ENCODE peak calls at places on chromosome 2, in ten cellular contexts. One of them, this sample, is unnamed.

GRCh38 chr2:99674031-99674430 is 184.2 kb upstream of the REV1 start:
- DNase-seq in cardiac fibroblast: no peak
- DNase-seq in astrocyte of the spinal cord: no peak
- DNase-seq in AG04449: no peak
- DNase-seq in dorsolateral prefrontal cortex: no peak
- DNase-seq in mucosa of descending colon: no peak
- DNase-seq in suprapubic skin: no peak
- DNase-seq in RWPE1: no peak
- DNase-seq in hepatocyte: no peak
- DNase-seq in GM13976: no peak
- DNase-seq in this sample: no peak

GRCh38 chr2:173354601-173355131 is at the start of gene CDCA7:
- DNase-seq in cardiac fibroblast: peak
- DNase-seq in astrocyte of the spinal cord: peak
- DNase-seq in AG04449: no peak
- DNase-seq in dorsolateral prefrontal cortex: peak
- DNase-seq in mucosa of descending colon: peak
- DNase-seq in suprapubic skin: peak
- DNase-seq in RWPE1: peak
- DNase-seq in hepatocyte: peak
- DNase-seq in GM13976: peak
- DNase-seq in this sample: peak

GRCh38 chr2:166375736-166376487 is at the start of gene SCN9A:
- DNase-seq in cardiac fibroblast: peak
- DNase-seq in astrocyte of the spinal cord: peak
- DNase-seq in AG04449: no peak
- DNase-seq in dorsolateral prefrontal cortex: peak
- DNase-seq in mucosa of descending colon: peak
- DNase-seq in suprapubic skin: peak
- DNase-seq in RWPE1: peak
- DNase-seq in hepatocyte: peak
- DNase-seq in GM13976: peak
- DNase-seq in this sample: peak

GRCh38 chr2:98702896-98703620 is 27.9 kb downstream of the MGAT4A start:
- DNase-seq in cardiac fibroblast: no peak
- DNase-seq in astrocyte of the spinal cord: no peak
- DNase-seq in AG04449: no peak
- DNase-seq in dorsolateral prefrontal cortex: no peak
- DNase-seq in mucosa of descending colon: no peak
- DNase-seq in suprapubic skin: no peak
- DNase-seq in RWPE1: no peak
- DNase-seq in hepatocyte: peak
- DNase-seq in GM13976: no peak
- DNase-seq in this sample: no peak

GRCh38 chr2:62396880-62397279 is 109.1 kb downstream of the TMEM17 start:
- DNase-seq in cardiac fibroblast: no peak
- DNase-seq in astrocyte of the spinal cord: no peak
- DNase-seq in AG04449: no peak
- DNase-seq in dorsolateral prefrontal cortex: no peak
- DNase-seq in mucosa of descending colon: no peak
- DNase-seq in suprapubic skin: no peak
- DNase-seq in RWPE1: no peak
- DNase-seq in hepatocyte: no peak
- DNase-seq in GM13976: no peak
- DNase-seq in this sample: no peak

GRCh38 chr2:149901231-149901859 is 313.8 kb upstream of the MMADHC start:
- DNase-seq in cardiac fibroblast: no peak
- DNase-seq in astrocyte of the spinal cord: no peak
- DNase-seq in AG04449: no peak
- DNase-seq in dorsolateral prefrontal cortex: no peak
- DNase-seq in mucosa of descending colon: no peak
- DNase-seq in suprapubic skin: no peak
- DNase-seq in RWPE1: no peak
- DNase-seq in hepatocyte: no peak
- DNase-seq in GM13976: no peak
- DNase-seq in this sample: no peak

GRCh38 chr2:37665038-37665437 is 6.4 kb downstream of the CDC42EP3 start:
- DNase-seq in cardiac fibroblast: no peak
- DNase-seq in astrocyte of the spinal cord: no peak
- DNase-seq in AG04449: no peak
- DNase-seq in dorsolateral prefrontal cortex: no peak
- DNase-seq in mucosa of descending colon: no peak
- DNase-seq in suprapubic skin: no peak
- DNase-seq in RWPE1: no peak
- DNase-seq in hepatocyte: no peak
- DNase-seq in GM13976: no peak
- DNase-seq in this sample: no peak

GRCh38 chr2:209619782-209620181 is 151.8 kb upstream of the UNC80 start:
- DNase-seq in cardiac fibroblast: no peak
- DNase-seq in astrocyte of the spinal cord: no peak
- DNase-seq in AG04449: no peak
- DNase-seq in dorsolateral prefrontal cortex: no peak
- DNase-seq in mucosa of descending colon: no peak
- DNase-seq in suprapubic skin: no peak
- DNase-seq in RWPE1: no peak
- DNase-seq in hepatocyte: no peak
- DNase-seq in GM13976: peak
- DNase-seq in this sample: no peak

GRCh38 chr2:30690126-30690561 is 117.1 kb downstream of the CAPN13 start:
- DNase-seq in cardiac fibroblast: no peak
- DNase-seq in astrocyte of the spinal cord: no peak
- DNase-seq in AG04449: no peak
- DNase-seq in dorsolateral prefrontal cortex: no peak
- DNase-seq in mucosa of descending colon: no peak
- DNase-seq in suprapubic skin: no peak
- DNase-seq in RWPE1: no peak
- DNase-seq in hepatocyte: no peak
- DNase-seq in GM13976: no peak
- DNase-seq in this sample: no peak

GRCh38 chr2:19911799-19912509 is 10.2 kb upstream of the TTC32 start:
- DNase-seq in cardiac fibroblast: peak
- DNase-seq in astrocyte of the spinal cord: peak
- DNase-seq in AG04449: peak
- DNase-seq in dorsolateral prefrontal cortex: no peak
- DNase-seq in mucosa of descending colon: no peak
- DNase-seq in suprapubic skin: no peak
- DNase-seq in RWPE1: peak
- DNase-seq in hepatocyte: no peak
- DNase-seq in GM13976: no peak
- DNase-seq in this sample: no peak

GRCh38 chr2:217035967-217036366 is 176.1 kb upstream of the TNP1 start:
- DNase-seq in cardiac fibroblast: peak
- DNase-seq in astrocyte of the spinal cord: peak
- DNase-seq in AG04449: no peak
- DNase-seq in dorsolateral prefrontal cortex: no peak
- DNase-seq in mucosa of descending colon: no peak
- DNase-seq in suprapubic skin: no peak
- DNase-seq in RWPE1: no peak
- DNase-seq in hepatocyte: no peak
- DNase-seq in GM13976: no peak
- DNase-seq in this sample: no peak

GRCh38 chr2:84077504-84077903 is 381.6 kb downstream of the SUCLG1 start:
- DNase-seq in cardiac fibroblast: peak
- DNase-seq in astrocyte of the spinal cord: no peak
- DNase-seq in AG04449: no peak
- DNase-seq in dorsolateral prefrontal cortex: no peak
- DNase-seq in mucosa of descending colon: no peak
- DNase-seq in suprapubic skin: no peak
- DNase-seq in RWPE1: peak
- DNase-seq in hepatocyte: peak
- DNase-seq in GM13976: no peak
- DNase-seq in this sample: no peak

GRCh38 chr2:17429130-17429529 is 89.1 kb downstream of the RAD51AP2 start:
- DNase-seq in cardiac fibroblast: peak
- DNase-seq in astrocyte of the spinal cord: peak
- DNase-seq in AG04449: no peak
- DNase-seq in dorsolateral prefrontal cortex: no peak
- DNase-seq in mucosa of descending colon: no peak
- DNase-seq in suprapubic skin: no peak
- DNase-seq in RWPE1: peak
- DNase-seq in hepatocyte: no peak
- DNase-seq in GM13976: no peak
- DNase-seq in this sample: no peak

GRCh38 chr2:160920791-160921303 is 239.4 kb upstream of the TANK start:
- DNase-seq in cardiac fibroblast: peak
- DNase-seq in astrocyte of the spinal cord: peak
- DNase-seq in AG04449: peak
- DNase-seq in dorsolateral prefrontal cortex: no peak
- DNase-seq in mucosa of descending colon: no peak
- DNase-seq in suprapubic skin: no peak
- DNase-seq in RWPE1: no peak
- DNase-seq in hepatocyte: peak
- DNase-seq in GM13976: no peak
- DNase-seq in this sample: no peak

GRCh38 chr2:241702155-241702404 is 241 bp downstream of the ING5 start:
- DNase-seq in cardiac fibroblast: peak
- DNase-seq in astrocyte of the spinal cord: peak
- DNase-seq in AG04449: no peak
- DNase-seq in dorsolateral prefrontal cortex: no peak
- DNase-seq in mucosa of descending colon: no peak
- DNase-seq in suprapubic skin: no peak
- DNase-seq in RWPE1: peak
- DNase-seq in hepatocyte: no peak
- DNase-seq in GM13976: peak
- DNase-seq in this sample: no peak

GRCh38 chr2:241703128-241703604 is 1.3 kb downstream of the ING5 start:
- DNase-seq in cardiac fibroblast: peak
- DNase-seq in astrocyte of the spinal cord: peak
- DNase-seq in AG04449: no peak
- DNase-seq in dorsolateral prefrontal cortex: no peak
- DNase-seq in mucosa of descending colon: no peak
- DNase-seq in suprapubic skin: no peak
- DNase-seq in RWPE1: no peak
- DNase-seq in hepatocyte: no peak
- DNase-seq in GM13976: no peak
- DNase-seq in this sample: no peak

GRCh38 chr2:241702405-241703127 is 727 bp downstream of the ING5 start:
- DNase-seq in cardiac fibroblast: no peak
- DNase-seq in astrocyte of the spinal cord: peak
- DNase-seq in AG04449: no peak
- DNase-seq in dorsolateral prefrontal cortex: peak
- DNase-seq in mucosa of descending colon: peak
- DNase-seq in suprapubic skin: peak
- DNase-seq in RWPE1: peak
- DNase-seq in hepatocyte: peak
- DNase-seq in GM13976: peak
- DNase-seq in this sample: peak

GRCh38 chr2:241701405-241702154 is at the start of gene ING5:
- DNase-seq in cardiac fibroblast: peak
- DNase-seq in astrocyte of the spinal cord: peak
- DNase-seq in AG04449: peak
- DNase-seq in dorsolateral prefrontal cortex: peak
- DNase-seq in mucosa of descending colon: peak
- DNase-seq in suprapubic skin: peak
- DNase-seq in RWPE1: peak
- DNase-seq in hepatocyte: peak
- DNase-seq in GM13976: peak
- DNase-seq in this sample: peak

GRCh38 chr2:241701155-241701404 is 759 bp upstream of the ING5 start:
- DNase-seq in cardiac fibroblast: no peak
- DNase-seq in astrocyte of the spinal cord: no peak
- DNase-seq in AG04449: peak
- DNase-seq in dorsolateral prefrontal cortex: no peak
- DNase-seq in mucosa of descending colon: no peak
- DNase-seq in suprapubic skin: no peak
- DNase-seq in RWPE1: no peak
- DNase-seq in hepatocyte: no peak
- DNase-seq in GM13976: no peak
- DNase-seq in this sample: no peak
- TF ChIP-seq CTCF in cardiac fibroblast: peak
- TF ChIP-seq CTCF in astrocyte of the spinal cord: peak
- TF ChIP-seq CTCF in AG04449: peak
- TF ChIP-seq CTCF in dorsolateral prefrontal cortex: peak
- TF ChIP-seq CTCF in mucosa of descending colon: no peak
- TF ChIP-seq CTCF in suprapubic skin: peak
- TF ChIP-seq CTCF in RWPE1: peak
- TF ChIP-seq CTCF in hepatocyte: peak
- TF ChIP-seq CTCF in GM13976: peak
- TF ChIP-seq CTCF in this sample: peak

DNA sequence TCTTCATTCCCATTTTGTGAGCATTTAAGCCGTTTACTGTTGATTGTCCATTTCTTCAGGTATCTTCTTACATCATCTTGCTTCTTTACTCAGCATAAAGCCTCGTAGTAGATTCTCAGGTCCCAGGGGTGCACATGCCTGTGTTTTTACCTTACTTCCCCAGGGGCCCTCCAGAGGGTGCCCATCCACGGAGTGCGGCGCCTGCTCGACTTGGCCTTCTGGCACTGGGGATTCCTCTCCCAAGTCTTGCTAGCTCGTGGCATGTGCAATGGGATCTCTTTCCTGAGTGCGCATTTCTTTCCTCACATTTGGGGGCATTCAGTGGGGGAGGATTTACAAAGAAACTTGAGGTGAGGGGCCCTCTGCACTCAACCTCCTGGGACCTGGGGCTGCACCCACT is 148.1 kb downstream of the AGAP1 start:
- DNase-seq in cardiac fibroblast: no peak
- DNase-seq in astrocyte of the spinal cord: no peak
- DNase-seq in AG04449: no peak
- DNase-seq in dorsolateral prefrontal cortex: no peak
- DNase-seq in mucosa of descending colon: no peak
- DNase-seq in suprapubic skin: no peak
- DNase-seq in RWPE1: no peak
- DNase-seq in hepatocyte: no peak
- DNase-seq in GM13976: no peak
- DNase-seq in this sample: no peak
- TF ChIP-seq CTCF in cardiac fibroblast: no peak
- TF ChIP-seq CTCF in astrocyte of the spinal cord: no peak
- TF ChIP-seq CTCF in AG04449: no peak
- TF ChIP-seq CTCF in dorsolateral prefrontal cortex: no peak
- TF ChIP-seq CTCF in mucosa of descending colon: no peak
- TF ChIP-seq CTCF in suprapubic skin: no peak
- TF ChIP-seq CTCF in RWPE1: no peak
- TF ChIP-seq CTCF in hepatocyte: no peak
- TF ChIP-seq CTCF in GM13976: no peak
- TF ChIP-seq CTCF in this sample: no peak

GRCh38 chr2:63617360-63617759 is 28.6 kb downstream of the MDH1 start:
- DNase-seq in cardiac fibroblast: no peak
- DNase-seq in astrocyte of the spinal cord: no peak
- DNase-seq in AG04449: no peak
- DNase-seq in dorsolateral prefrontal cortex: no peak
- DNase-seq in mucosa of descending colon: no peak
- DNase-seq in suprapubic skin: no peak
- DNase-seq in RWPE1: no peak
- DNase-seq in hepatocyte: no peak
- DNase-seq in GM13976: no peak
- DNase-seq in this sample: no peak
- TF ChIP-seq CTCF in cardiac fibroblast: no peak
- TF ChIP-seq CTCF in astrocyte of the spinal cord: no peak
- TF ChIP-seq CTCF in AG04449: no peak
- TF ChIP-seq CTCF in dorsolateral prefrontal cortex: no peak
- TF ChIP-seq CTCF in mucosa of descending colon: no peak
- TF ChIP-seq CTCF in suprapubic skin: no peak
- TF ChIP-seq CTCF in RWPE1: no peak
- TF ChIP-seq CTCF in hepatocyte: no peak
- TF ChIP-seq CTCF in GM13976: no peak
- TF ChIP-seq CTCF in this sample: no peak

DNA sequence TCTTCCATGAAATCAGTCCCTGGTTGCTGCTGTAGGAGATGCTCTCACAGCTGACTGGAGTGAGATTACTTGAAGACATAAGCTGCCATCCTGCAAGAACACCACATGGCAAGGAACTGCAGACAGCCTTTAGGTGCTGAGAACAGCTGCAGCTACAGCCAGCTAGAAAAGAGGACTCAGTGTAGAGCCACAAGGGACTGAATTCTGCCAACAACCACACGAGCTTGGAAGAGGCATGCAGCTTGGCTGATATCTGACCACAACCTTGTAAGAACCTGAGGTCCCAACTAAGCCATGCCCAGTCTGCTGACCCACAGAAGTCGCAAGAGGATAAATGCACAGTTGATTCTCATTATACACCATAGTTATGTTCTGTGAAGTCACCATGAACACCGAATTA is 181.8 kb upstream of the ARL4C start:
- DNase-seq in cardiac fibroblast: peak
- DNase-seq in astrocyte of the spinal cord: peak
- DNase-seq in AG04449: peak
- DNase-seq in dorsolateral prefrontal cortex: no peak
- DNase-seq in mucosa of descending colon: no peak
- DNase-seq in suprapubic skin: peak
- DNase-seq in RWPE1: no peak
- DNase-seq in hepatocyte: no peak
- DNase-seq in GM13976: no peak
- DNase-seq in this sample: no peak
- TF ChIP-seq CTCF in cardiac fibroblast: no peak
- TF ChIP-seq CTCF in astrocyte of the spinal cord: no peak
- TF ChIP-seq CTCF in AG04449: no peak
- TF ChIP-seq CTCF in dorsolateral prefrontal cortex: no peak
- TF ChIP-seq CTCF in mucosa of descending colon: no peak
- TF ChIP-seq CTCF in suprapubic skin: no peak
- TF ChIP-seq CTCF in RWPE1: no peak
- TF ChIP-seq CTCF in hepatocyte: no peak
- TF ChIP-seq CTCF in GM13976: no peak
- TF ChIP-seq CTCF in this sample: no peak

This sample was measured in pancreas.